ENCODE peak calls at places on chromosome 20, in nine cellular contexts. One of them, this sample, is unnamed.
A peak's percentile ranks its signal among the peaks of the same experiment; 100 is the strongest.

GRCh38 chr20:46312075-46312944 is 4.0 kb upstream of the CDH22 start:
- DNase-seq in esophagus squamous epithelium: no peak
- DNase-seq in AG08395: no peak
- DNase-seq in fibroblast of pulmonary artery: no peak
- DNase-seq in mucosa of gallbladder: no peak
- DNase-seq in choroid plexus epithelial cell: no peak
- DNase-seq in fibroblast of the aortic adventitia: no peak
- DNase-seq in head of caudate nucleus: no peak
- DNase-seq in ELF-1: peak; percentile 35
- DNase-seq in this sample: no peak

GRCh38 chr20:31508517-31509244 is 5.6 kb upstream of the HM13 start:
- DNase-seq in esophagus squamous epithelium: no peak
- DNase-seq in AG08395: no peak
- DNase-seq in fibroblast of pulmonary artery: no peak
- DNase-seq in mucosa of gallbladder: no peak
- DNase-seq in choroid plexus epithelial cell: no peak
- DNase-seq in fibroblast of the aortic adventitia: no peak
- DNase-seq in head of caudate nucleus: no peak
- DNase-seq in ELF-1: no peak
- DNase-seq in this sample: no peak

GRCh38 chr20:44754554-44754953 is 8.9 kb downstream of the KCNK15 start:
- DNase-seq in esophagus squamous epithelium: no peak
- DNase-seq in AG08395: no peak
- DNase-seq in fibroblast of pulmonary artery: no peak
- DNase-seq in mucosa of gallbladder: no peak
- DNase-seq in choroid plexus epithelial cell: no peak
- DNase-seq in fibroblast of the aortic adventitia: no peak
- DNase-seq in head of caudate nucleus: no peak
- DNase-seq in ELF-1: peak; percentile 41
- DNase-seq in this sample: no peak

GRCh38 chr20:47293524-47294157 is 62.9 kb downstream of the ZMYND8 start:
- DNase-seq in esophagus squamous epithelium: no peak
- DNase-seq in AG08395: no peak
- DNase-seq in fibroblast of pulmonary artery: no peak
- DNase-seq in mucosa of gallbladder: no peak
- DNase-seq in choroid plexus epithelial cell: no peak
- DNase-seq in fibroblast of the aortic adventitia: no peak
- DNase-seq in head of caudate nucleus: no peak
- DNase-seq in ELF-1: no peak
- DNase-seq in this sample: no peak

GRCh38 chr20:43539975-43540672 is 18.7 kb upstream of the SGK2 start:
- DNase-seq in esophagus squamous epithelium: no peak
- DNase-seq in AG08395: no peak
- DNase-seq in fibroblast of pulmonary artery: no peak
- DNase-seq in mucosa of gallbladder: no peak
- DNase-seq in choroid plexus epithelial cell: no peak
- DNase-seq in fibroblast of the aortic adventitia: no peak
- DNase-seq in head of caudate nucleus: no peak
- DNase-seq in ELF-1: no peak
- DNase-seq in this sample: no peak

GRCh38 chr20:3166913-3167342 is 6.4 kb downstream of the LZTS3 start:
- DNase-seq in esophagus squamous epithelium: no peak
- DNase-seq in AG08395: no peak
- DNase-seq in fibroblast of pulmonary artery: no peak
- DNase-seq in mucosa of gallbladder: no peak
- DNase-seq in choroid plexus epithelial cell: no peak
- DNase-seq in fibroblast of the aortic adventitia: no peak
- DNase-seq in head of caudate nucleus: no peak
- DNase-seq in ELF-1: no peak
- DNase-seq in this sample: no peak

GRCh38 chr20:36591854-36592641 is 13.5 kb upstream of the RAB5IF start:
- DNase-seq in esophagus squamous epithelium: no peak
- DNase-seq in AG08395: peak; percentile 50
- DNase-seq in fibroblast of pulmonary artery: peak; percentile 35
- DNase-seq in mucosa of gallbladder: peak; percentile 45
- DNase-seq in choroid plexus epithelial cell: peak; percentile 57
- DNase-seq in fibroblast of the aortic adventitia: peak; percentile 56
- DNase-seq in head of caudate nucleus: peak; percentile 49
- DNase-seq in ELF-1: peak; percentile 85
- DNase-seq in this sample: no peak

GRCh38 chr20:44733341-44734069 is 12.2 kb upstream of the KCNK15 start:
- DNase-seq in esophagus squamous epithelium: no peak
- DNase-seq in AG08395: peak; percentile 75
- DNase-seq in fibroblast of pulmonary artery: peak; percentile 81
- DNase-seq in mucosa of gallbladder: peak; percentile 64
- DNase-seq in choroid plexus epithelial cell: peak; percentile 83
- DNase-seq in fibroblast of the aortic adventitia: peak; percentile 82
- DNase-seq in head of caudate nucleus: peak; percentile 85
- DNase-seq in ELF-1: peak; percentile 78
- DNase-seq in this sample: peak; percentile 70

GRCh38 chr20:21017381-21018085 is 88.6 kb downstream of the LINC00237 start:
- DNase-seq in esophagus squamous epithelium: no peak
- DNase-seq in AG08395: no peak
- DNase-seq in fibroblast of pulmonary artery: no peak
- DNase-seq in mucosa of gallbladder: no peak
- DNase-seq in choroid plexus epithelial cell: no peak
- DNase-seq in fibroblast of the aortic adventitia: no peak
- DNase-seq in head of caudate nucleus: no peak
- DNase-seq in ELF-1: no peak
- DNase-seq in this sample: no peak

GRCh38 chr20:30815577-30816181 is 441.8 kb upstream of the DEFB115 start:
- DNase-seq in esophagus squamous epithelium: no peak
- DNase-seq in AG08395: no peak
- DNase-seq in fibroblast of pulmonary artery: no peak
- DNase-seq in mucosa of gallbladder: no peak
- DNase-seq in choroid plexus epithelial cell: no peak
- DNase-seq in fibroblast of the aortic adventitia: no peak
- DNase-seq in head of caudate nucleus: no peak
- DNase-seq in ELF-1: no peak
- DNase-seq in this sample: no peak

GRCh38 chr20:15654208-15654649 is 919.0 kb downstream of the KIF16B start:
- DNase-seq in esophagus squamous epithelium: no peak
- DNase-seq in AG08395: peak; percentile 64
- DNase-seq in fibroblast of pulmonary artery: peak; percentile 63
- DNase-seq in mucosa of gallbladder: peak; percentile 39
- DNase-seq in choroid plexus epithelial cell: peak; percentile 72
- DNase-seq in fibroblast of the aortic adventitia: peak; percentile 20
- DNase-seq in head of caudate nucleus: peak; percentile 48
- DNase-seq in ELF-1: peak; percentile 90
- DNase-seq in this sample: no peak

GRCh38 chr20:37863289-37863688 is 39.6 kb upstream of the VSTM2L start:
- DNase-seq in esophagus squamous epithelium: no peak
- DNase-seq in AG08395: no peak
- DNase-seq in fibroblast of pulmonary artery: no peak
- DNase-seq in mucosa of gallbladder: no peak
- DNase-seq in choroid plexus epithelial cell: no peak
- DNase-seq in fibroblast of the aortic adventitia: no peak
- DNase-seq in head of caudate nucleus: no peak
- DNase-seq in ELF-1: no peak
- DNase-seq in this sample: no peak

GRCh38 chr20:62181808-62182207 is 1.0 kb upstream of the MTG2 start:
- DNase-seq in esophagus squamous epithelium: no peak
- DNase-seq in AG08395: no peak
- DNase-seq in fibroblast of pulmonary artery: no peak
- DNase-seq in mucosa of gallbladder: no peak
- DNase-seq in choroid plexus epithelial cell: no peak
- DNase-seq in fibroblast of the aortic adventitia: no peak
- DNase-seq in head of caudate nucleus: no peak
- DNase-seq in ELF-1: no peak
- DNase-seq in this sample: no peak

GRCh38 chr20:38671186-38671585 is 53.1 kb upstream of the SLC32A1 start:
- DNase-seq in esophagus squamous epithelium: no peak
- DNase-seq in AG08395: no peak
- DNase-seq in fibroblast of pulmonary artery: no peak
- DNase-seq in mucosa of gallbladder: no peak
- DNase-seq in choroid plexus epithelial cell: no peak
- DNase-seq in fibroblast of the aortic adventitia: no peak
- DNase-seq in head of caudate nucleus: no peak
- DNase-seq in ELF-1: peak; percentile 76
- DNase-seq in this sample: no peak

GRCh38 chr20:46268131-46268611 is 40.1 kb downstream of the CDH22 start:
- DNase-seq in esophagus squamous epithelium: no peak
- DNase-seq in AG08395: no peak
- DNase-seq in fibroblast of pulmonary artery: no peak
- DNase-seq in mucosa of gallbladder: no peak
- DNase-seq in choroid plexus epithelial cell: peak; percentile 10
- DNase-seq in fibroblast of the aortic adventitia: no peak
- DNase-seq in head of caudate nucleus: no peak
- DNase-seq in ELF-1: no peak
- DNase-seq in this sample: no peak

GRCh38 chr20:51800769-51801219 is 1.5 kb downstream of the SALL4 start:
- DNase-seq in esophagus squamous epithelium: no peak
- DNase-seq in AG08395: no peak
- DNase-seq in fibroblast of pulmonary artery: peak; percentile 7
- DNase-seq in mucosa of gallbladder: peak; percentile 12
- DNase-seq in choroid plexus epithelial cell: peak; percentile 15
- DNase-seq in fibroblast of the aortic adventitia: peak; percentile 11
- DNase-seq in head of caudate nucleus: no peak
- DNase-seq in ELF-1: peak; percentile 68
- DNase-seq in this sample: no peak

GRCh38 chr20:34088305-34088870 is 23.7 kb downstream of the EIF2S2 start:
- DNase-seq in esophagus squamous epithelium: no peak
- DNase-seq in AG08395: no peak
- DNase-seq in fibroblast of pulmonary artery: no peak
- DNase-seq in mucosa of gallbladder: no peak
- DNase-seq in choroid plexus epithelial cell: no peak
- DNase-seq in fibroblast of the aortic adventitia: no peak
- DNase-seq in head of caudate nucleus: no peak
- DNase-seq in ELF-1: no peak
- DNase-seq in this sample: no peak

GRCh38 chr20:41176711-41177552 is 39.6 kb downstream of the PLCG1 start:
- DNase-seq in esophagus squamous epithelium: no peak
- DNase-seq in AG08395: no peak
- DNase-seq in fibroblast of pulmonary artery: no peak
- DNase-seq in mucosa of gallbladder: no peak
- DNase-seq in choroid plexus epithelial cell: no peak
- DNase-seq in fibroblast of the aortic adventitia: no peak
- DNase-seq in head of caudate nucleus: peak; percentile 1
- DNase-seq in ELF-1: no peak
- DNase-seq in this sample: no peak

GRCh38 chr20:62019144-62019805 is 46.4 kb downstream of the TAF4 start:
- DNase-seq in esophagus squamous epithelium: no peak
- DNase-seq in AG08395: no peak
- DNase-seq in fibroblast of pulmonary artery: no peak
- DNase-seq in mucosa of gallbladder: no peak
- DNase-seq in choroid plexus epithelial cell: no peak
- DNase-seq in fibroblast of the aortic adventitia: no peak
- DNase-seq in head of caudate nucleus: no peak
- DNase-seq in ELF-1: no peak
- DNase-seq in this sample: peak; percentile 80

GRCh38 chr20:63782051-63782471 is 42.5 kb downstream of the SLC2A4RG start:
- DNase-seq in esophagus squamous epithelium: no peak
- DNase-seq in AG08395: no peak
- DNase-seq in fibroblast of pulmonary artery: no peak
- DNase-seq in mucosa of gallbladder: no peak
- DNase-seq in choroid plexus epithelial cell: no peak
- DNase-seq in fibroblast of the aortic adventitia: no peak
- DNase-seq in head of caudate nucleus: no peak
- DNase-seq in ELF-1: peak; percentile 70
- DNase-seq in this sample: no peak

GRCh38 chr20:53291548-53291947 is 302.1 kb downstream of the ZNF217 start:
- DNase-seq in esophagus squamous epithelium: no peak
- DNase-seq in AG08395: no peak
- DNase-seq in fibroblast of pulmonary artery: no peak
- DNase-seq in mucosa of gallbladder: no peak
- DNase-seq in choroid plexus epithelial cell: no peak
- DNase-seq in fibroblast of the aortic adventitia: no peak
- DNase-seq in head of caudate nucleus: no peak
- DNase-seq in ELF-1: peak; percentile 55
- DNase-seq in this sample: no peak

GRCh38 chr20:62947532-62948300 is 4.8 kb upstream of the SLC17A9 start:
- DNase-seq in esophagus squamous epithelium: no peak
- DNase-seq in AG08395: no peak
- DNase-seq in fibroblast of pulmonary artery: no peak
- DNase-seq in mucosa of gallbladder: no peak
- DNase-seq in choroid plexus epithelial cell: no peak
- DNase-seq in fibroblast of the aortic adventitia: no peak
- DNase-seq in head of caudate nucleus: no peak
- DNase-seq in ELF-1: no peak
- DNase-seq in this sample: no peak

GRCh38 chr20:53918949-53919361 is 151.4 kb downstream of the BCAS1 start:
- DNase-seq in esophagus squamous epithelium: no peak
- DNase-seq in AG08395: no peak
- DNase-seq in fibroblast of pulmonary artery: no peak
- DNase-seq in mucosa of gallbladder: no peak
- DNase-seq in choroid plexus epithelial cell: no peak
- DNase-seq in fibroblast of the aortic adventitia: no peak
- DNase-seq in head of caudate nucleus: no peak
- DNase-seq in ELF-1: peak; percentile 85
- DNase-seq in this sample: no peak

GRCh38 chr20:33866398-33867079 is 55.4 kb downstream of the CHMP4B start:
- DNase-seq in esophagus squamous epithelium: no peak
- DNase-seq in AG08395: no peak
- DNase-seq in fibroblast of pulmonary artery: no peak
- DNase-seq in mucosa of gallbladder: no peak
- DNase-seq in choroid plexus epithelial cell: peak; percentile 31
- DNase-seq in fibroblast of the aortic adventitia: no peak
- DNase-seq in head of caudate nucleus: no peak
- DNase-seq in ELF-1: peak; percentile 20
- DNase-seq in this sample: no peak

GRCh38 chr20:20856306-20856705 is 143.9 kb upstream of the RALGAPA2 start:
- DNase-seq in esophagus squamous epithelium: no peak
- DNase-seq in AG08395: peak; percentile 11
- DNase-seq in fibroblast of pulmonary artery: no peak
- DNase-seq in mucosa of gallbladder: no peak
- DNase-seq in choroid plexus epithelial cell: no peak
- DNase-seq in fibroblast of the aortic adventitia: no peak
- DNase-seq in head of caudate nucleus: no peak
- DNase-seq in ELF-1: no peak
- DNase-seq in this sample: no peak

GRCh38 chr20:63950701-63951397 is 5.4 kb downstream of the UCKL1 start:
- DNase-seq in esophagus squamous epithelium: no peak
- DNase-seq in AG08395: no peak
- DNase-seq in fibroblast of pulmonary artery: no peak
- DNase-seq in mucosa of gallbladder: no peak
- DNase-seq in choroid plexus epithelial cell: no peak
- DNase-seq in fibroblast of the aortic adventitia: no peak
- DNase-seq in head of caudate nucleus: no peak
- DNase-seq in ELF-1: no peak
- DNase-seq in this sample: no peak

GRCh38 chr20:20492521-20493334 is 124.8 kb downstream of the INSM1 start:
- DNase-seq in esophagus squamous epithelium: no peak
- DNase-seq in AG08395: no peak
- DNase-seq in fibroblast of pulmonary artery: no peak
- DNase-seq in mucosa of gallbladder: peak; percentile 29
- DNase-seq in choroid plexus epithelial cell: peak; percentile 50
- DNase-seq in fibroblast of the aortic adventitia: no peak
- DNase-seq in head of caudate nucleus: peak; percentile 85
- DNase-seq in ELF-1: peak; percentile 13
- DNase-seq in this sample: no peak

GRCh38 chr20:24738981-24739633 is 210.0 kb upstream of the CST7 start:
- DNase-seq in esophagus squamous epithelium: no peak
- DNase-seq in AG08395: no peak
- DNase-seq in fibroblast of pulmonary artery: no peak
- DNase-seq in mucosa of gallbladder: no peak
- DNase-seq in choroid plexus epithelial cell: peak; percentile 31
- DNase-seq in fibroblast of the aortic adventitia: peak; percentile 3
- DNase-seq in head of caudate nucleus: no peak
- DNase-seq in ELF-1: no peak
- DNase-seq in this sample: no peak

GRCh38 chr20:5187122-5187521 is 60.3 kb downstream of the CDS2 start:
- DNase-seq in esophagus squamous epithelium: no peak
- DNase-seq in AG08395: no peak
- DNase-seq in fibroblast of pulmonary artery: no peak
- DNase-seq in mucosa of gallbladder: no peak
- DNase-seq in choroid plexus epithelial cell: no peak
- DNase-seq in fibroblast of the aortic adventitia: no peak
- DNase-seq in head of caudate nucleus: no peak
- DNase-seq in ELF-1: no peak
- DNase-seq in this sample: no peak

GRCh38 chr20:52619101-52619500 is 353.1 kb upstream of the TSHZ2 start:
- DNase-seq in esophagus squamous epithelium: no peak
- DNase-seq in AG08395: no peak
- DNase-seq in fibroblast of pulmonary artery: no peak
- DNase-seq in mucosa of gallbladder: no peak
- DNase-seq in choroid plexus epithelial cell: no peak
- DNase-seq in fibroblast of the aortic adventitia: no peak
- DNase-seq in head of caudate nucleus: no peak
- DNase-seq in ELF-1: no peak
- DNase-seq in this sample: no peak

GRCh38 chr20:137668-138131 is 4.7 kb upstream of the DEFB126 start:
- DNase-seq in esophagus squamous epithelium: no peak
- DNase-seq in AG08395: no peak
- DNase-seq in fibroblast of pulmonary artery: no peak
- DNase-seq in mucosa of gallbladder: no peak
- DNase-seq in choroid plexus epithelial cell: peak; percentile 1
- DNase-seq in fibroblast of the aortic adventitia: no peak
- DNase-seq in head of caudate nucleus: no peak
- DNase-seq in ELF-1: no peak
- DNase-seq in this sample: no peak